ENCODE peak calls at places on chromosomes 13 and 19, in four cellular contexts. One of them, this sample, is unnamed.
A peak's percentile ranks its signal among the peaks of the same experiment; 100 is the strongest.

GRCh38 chr13:108572782-108573211 is 56.6 kb upstream of the MYO16 start:
- DNase-seq in colonic mucosa: no peak
- DNase-seq in HCT116: no peak
- DNase-seq in thoracic aorta: no peak
- DNase-seq in this sample: no peak

GRCh38 chr13:71714802-71715375 is 152.1 kb downstream of the DACH1 start:
- DNase-seq in colonic mucosa: no peak
- DNase-seq in HCT116: no peak
- DNase-seq in thoracic aorta: no peak
- DNase-seq in this sample: no peak

GRCh38 chr13:60001892-60002291 is 161.8 kb downstream of the DIAPH3 start:
- DNase-seq in colonic mucosa: no peak
- DNase-seq in HCT116: no peak
- DNase-seq in thoracic aorta: no peak
- DNase-seq in this sample: no peak

GRCh38 chr19:46609511-46610412 is 8.6 kb downstream of the CALM3 start:
- DNase-seq in colonic mucosa: no peak
- DNase-seq in HCT116: no peak
- DNase-seq in thoracic aorta: no peak
- DNase-seq in this sample: no peak

GRCh38 chr19:39402417-39403297 is 4.0 kb upstream of the ZFP36 start:
- DNase-seq in colonic mucosa: peak; percentile 93
- DNase-seq in HCT116: peak; percentile 64
- DNase-seq in thoracic aorta: peak; percentile 91
- DNase-seq in this sample: peak; percentile 79

GRCh38 chr19:40543029-40543597 is 33.6 kb upstream of the SHKBP1 start:
- DNase-seq in colonic mucosa: no peak
- DNase-seq in HCT116: no peak
- DNase-seq in thoracic aorta: no peak
- DNase-seq in this sample: no peak

GRCh38 chr19:17777840-17778620 is 16.9 kb upstream of the B3GNT3 start:
- DNase-seq in colonic mucosa: peak; percentile 96
- DNase-seq in HCT116: peak; percentile 90
- DNase-seq in thoracic aorta: no peak
- DNase-seq in this sample: no peak

GRCh38 chr13:39684531-39685137 is 29.2 kb downstream of the COG6 start:
- DNase-seq in colonic mucosa: no peak
- DNase-seq in HCT116: peak; percentile 15
- DNase-seq in thoracic aorta: no peak
- DNase-seq in this sample: no peak

GRCh38 chr19:2271516-2272103 is 10.4 kb downstream of the PEAK3 start:
- DNase-seq in colonic mucosa: no peak
- DNase-seq in HCT116: no peak
- DNase-seq in thoracic aorta: no peak
- DNase-seq in this sample: no peak

GRCh38 chr19:46856062-46857022 is 4.5 kb upstream of the ARHGAP35 start:
- DNase-seq in colonic mucosa: peak; percentile 95
- DNase-seq in HCT116: peak; percentile 79
- DNase-seq in thoracic aorta: peak; percentile 85
- DNase-seq in this sample: peak; percentile 92

GRCh38 chr19:53091413-53091812 is 11.8 kb downstream of the ZNF160 start:
- DNase-seq in colonic mucosa: no peak
- DNase-seq in HCT116: no peak
- DNase-seq in thoracic aorta: no peak
- DNase-seq in this sample: no peak

GRCh38 chr19:4042731-4043082 is 24.0 kb downstream of the ZBTB7A start:
- DNase-seq in colonic mucosa: peak; percentile 62
- DNase-seq in HCT116: no peak
- DNase-seq in thoracic aorta: no peak
- DNase-seq in this sample: no peak

GRCh38 chr13:113544071-113544891 is 40.3 kb upstream of the TFDP1 start:
- DNase-seq in colonic mucosa: no peak
- DNase-seq in HCT116: no peak
- DNase-seq in thoracic aorta: no peak
- DNase-seq in this sample: no peak

GRCh38 chr19:37997911-37998344 is 90.9 kb downstream of the SIPA1L3 start:
- DNase-seq in colonic mucosa: no peak
- DNase-seq in HCT116: peak; percentile 91
- DNase-seq in thoracic aorta: no peak
- DNase-seq in this sample: no peak

GRCh38 chr13:79404985-79405384 is 1.1 kb downstream of the RBM26 start:
- DNase-seq in colonic mucosa: no peak
- DNase-seq in HCT116: no peak
- DNase-seq in thoracic aorta: no peak
- DNase-seq in this sample: peak; percentile 13

GRCh38 chr13:24624801-24625231 is 55.4 kb upstream of the ATP12A start:
- DNase-seq in colonic mucosa: no peak
- DNase-seq in HCT116: no peak
- DNase-seq in thoracic aorta: no peak
- DNase-seq in this sample: peak; percentile 37

GRCh38 chr19:14686411-14686810 is 3.4 kb upstream of the ZNF333 start:
- DNase-seq in colonic mucosa: no peak
- DNase-seq in HCT116: peak; percentile 29
- DNase-seq in thoracic aorta: no peak
- DNase-seq in this sample: peak; percentile 11

GRCh38 chr13:74129500-74130144 is 4.6 kb downstream of the KLF12 start:
- DNase-seq in colonic mucosa: peak; percentile 67
- DNase-seq in HCT116: no peak
- DNase-seq in thoracic aorta: no peak
- DNase-seq in this sample: peak; percentile 26

GRCh38 chr19:19805480-19805879 is 16.1 kb downstream of the ZNF506 start:
- DNase-seq in colonic mucosa: no peak
- DNase-seq in HCT116: no peak
- DNase-seq in thoracic aorta: no peak
- DNase-seq in this sample: no peak
- H3K36me3 ChIP-seq in colonic mucosa: no peaks in the 10 kb centered on the region
- H3K36me3 ChIP-seq in HCT116: no peaks in the 10 kb centered on the region
- H3K36me3 ChIP-seq in thoracic aorta: peaks cover 27% of the 10 kb centered on the region
- H3K36me3 ChIP-seq in this sample: peaks cover 21% of the 10 kb centered on the region

GRCh38 chr13:26760835-26761582 is 423 bp upstream of the GPR12 start:
- DNase-seq in colonic mucosa: no peak
- DNase-seq in HCT116: no peak
- DNase-seq in thoracic aorta: no peak
- DNase-seq in this sample: no peak

GRCh38 chr13:26758496-26759155 is 2.0 kb downstream of the GPR12 start:
- DNase-seq in colonic mucosa: no peak
- DNase-seq in HCT116: no peak
- DNase-seq in thoracic aorta: no peak
- DNase-seq in this sample: no peak

GRCh38 chr13:26759156-26759906 is 1.3 kb downstream of the GPR12 start:
- DNase-seq in colonic mucosa: no peak
- DNase-seq in HCT116: no peak
- DNase-seq in thoracic aorta: no peak
- DNase-seq in this sample: no peak

GRCh38 chr13:26759907-26760834 is at the start of gene GPR12:
- DNase-seq in colonic mucosa: no peak
- DNase-seq in HCT116: no peak
- DNase-seq in thoracic aorta: no peak
- DNase-seq in this sample: no peak
- H3K27ac ChIP-seq in colonic mucosa: no peak within 1 kb of the TSS
- H3K27ac ChIP-seq in HCT116: no peak within 1 kb of the TSS
- H3K27ac ChIP-seq in thoracic aorta: no peak within 1 kb of the TSS
- H3K27ac ChIP-seq in this sample: no peak within 1 kb of the TSS

DNA sequence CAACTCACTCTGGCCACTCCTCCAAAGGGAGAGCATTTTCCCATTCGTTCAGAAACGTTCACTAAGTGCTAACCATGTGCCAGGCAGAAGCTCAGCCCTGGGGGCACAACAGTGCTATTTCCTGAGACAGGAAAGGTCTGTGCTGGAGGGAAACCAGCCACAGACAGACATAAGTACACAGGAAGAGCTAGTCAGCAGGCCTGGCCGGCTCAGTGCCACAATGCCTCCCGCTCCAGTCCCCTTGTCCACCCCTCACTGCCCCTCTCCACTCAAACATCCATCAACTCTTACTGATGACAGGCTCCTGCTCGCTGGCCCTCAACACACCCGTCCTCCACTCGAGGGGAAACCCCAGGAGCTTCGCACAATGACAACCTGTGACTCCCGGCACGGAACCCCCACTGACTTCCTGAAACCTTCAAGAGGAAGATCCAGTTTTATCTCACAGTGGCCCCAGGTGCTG is 11.3 kb upstream of the PLA2G4C start:
- DNase-seq in colonic mucosa: no peak
- DNase-seq in HCT116: no peak
- DNase-seq in thoracic aorta: no peak
- DNase-seq in this sample: no peak
- H3K36me3 ChIP-seq in colonic mucosa: no peaks in the 10 kb centered on the region
- H3K36me3 ChIP-seq in HCT116: peaks cover 7% of the 10 kb centered on the region
- H3K36me3 ChIP-seq in thoracic aorta: no peaks in the 10 kb centered on the region
- H3K36me3 ChIP-seq in this sample: peaks cover 19% of the 10 kb centered on the region

DNA sequence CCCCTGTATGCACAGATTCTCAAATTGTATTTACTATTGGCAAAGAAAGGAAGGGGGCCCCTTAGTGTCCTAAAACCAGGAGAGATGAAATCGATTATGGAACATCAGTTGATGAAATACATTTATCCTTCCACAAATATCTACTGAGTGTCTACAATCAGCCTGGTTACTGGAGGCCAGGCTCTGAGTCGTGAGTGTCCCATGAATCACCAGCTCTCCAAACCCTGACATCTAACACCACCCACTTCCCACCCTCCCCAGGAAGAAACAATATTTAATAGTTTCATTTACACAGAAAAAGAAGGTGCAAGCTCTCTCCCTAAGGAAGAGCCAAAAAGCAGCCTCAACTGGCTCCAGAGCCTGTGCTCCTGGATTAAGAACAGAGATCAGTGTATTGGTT is 25.2 kb downstream of the KCTD15 start:
- DNase-seq in colonic mucosa: no peak
- DNase-seq in HCT116: no peak
- DNase-seq in thoracic aorta: no peak
- DNase-seq in this sample: no peak
- H3K27ac ChIP-seq in colonic mucosa: no peak overlapping the region
- H3K27ac ChIP-seq in HCT116: no peak overlapping the region
- H3K27ac ChIP-seq in thoracic aorta: no peak overlapping the region
- H3K27ac ChIP-seq in this sample: no peak overlapping the region

DNA sequence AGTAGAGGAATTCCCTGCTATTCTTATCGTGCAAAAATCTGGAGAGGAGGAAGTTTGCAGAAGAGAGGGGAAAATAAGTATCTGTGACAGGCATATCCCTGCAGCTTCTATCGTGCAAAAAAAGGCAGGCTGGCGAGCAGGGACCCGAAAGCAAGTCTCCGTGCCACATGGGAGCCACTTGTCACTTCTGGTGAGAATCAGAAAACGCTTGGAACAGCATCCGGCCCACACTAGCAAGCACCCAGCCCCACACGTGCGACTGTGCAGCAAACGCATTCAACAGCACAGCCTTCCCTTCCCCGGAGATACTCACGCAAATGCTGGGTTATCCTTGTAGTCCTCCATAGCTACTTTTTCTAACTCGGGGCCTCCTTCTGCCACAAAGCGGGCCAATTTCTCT is 16.9 kb downstream of the SUGP1 start:
- DNase-seq in colonic mucosa: no peak
- DNase-seq in HCT116: no peak
- DNase-seq in thoracic aorta: no peak
- DNase-seq in this sample: no peak
- H3K36me3 ChIP-seq in colonic mucosa: peaks cover 6% of the 10 kb centered on the region
- H3K36me3 ChIP-seq in HCT116: peaks cover 31% of the 10 kb centered on the region
- H3K36me3 ChIP-seq in thoracic aorta: peaks cover 46% of the 10 kb centered on the region
- H3K36me3 ChIP-seq in this sample: peaks cover 42% of the 10 kb centered on the region

GRCh38 chr19:11505032-11505503 is 571 bp downstream of the ZNF653 start:
- DNase-seq in colonic mucosa: peak; percentile 98
- DNase-seq in HCT116: peak; percentile 90
- DNase-seq in thoracic aorta: peak; percentile 85
- DNase-seq in this sample: peak; percentile 95

GRCh38 chr19:11506101-11506555 is 489 bp upstream of the ZNF653 start:
- DNase-seq in colonic mucosa: no peak
- DNase-seq in HCT116: no peak
- DNase-seq in thoracic aorta: no peak
- DNase-seq in this sample: no peak

GRCh38 chr19:11510444-11510843 is 4.8 kb upstream of the ZNF653 start:
- DNase-seq in colonic mucosa: no peak
- DNase-seq in HCT116: no peak
- DNase-seq in thoracic aorta: no peak
- DNase-seq in this sample: no peak

GRCh38 chr19:11505504-11506100 is at the start of gene ZNF653:
- DNase-seq in colonic mucosa: peak; percentile 94
- DNase-seq in HCT116: peak; percentile 89
- DNase-seq in thoracic aorta: peak; percentile 60
- DNase-seq in this sample: peak; percentile 95

GRCh38 chr19:11507370-11508078 is 1.9 kb upstream of the ZNF653 start:
- DNase-seq in colonic mucosa: no peak
- DNase-seq in HCT116: no peak
- DNase-seq in thoracic aorta: no peak
- DNase-seq in this sample: no peak
- H3K27ac ChIP-seq in colonic mucosa: no peak overlapping the region
- H3K27ac ChIP-seq in HCT116: no peak overlapping the region
- H3K27ac ChIP-seq in thoracic aorta: no peak overlapping the region
- H3K27ac ChIP-seq in this sample: no peak overlapping the region

This sample was measured in CD8-positive, alpha-beta T cell.